ENCODE peak calls at places on chromosome 7, in five cellular contexts. One of them, this sample, is unnamed.

GRCh38 chr7:127751723-127752448 is 99.9 kb downstream of the SND1 start:
- DNase-seq in CD4-positive, alpha-beta memory T cell: no peak
- DNase-seq in activated CD4-positive, alpha-beta T cell treated with anti-CD3 and anti-CD28 coated beads, Interleukin-2, amount 50 U/mL, for 24 hours: no peak
- DNase-seq in iris pigment epithelial cell: peak; percentile 45
- DNase-seq in AG09309: no peak
- DNase-seq in this sample: no peak

GRCh38 chr7:157409149-157409752 is 72.4 kb downstream of the DNAJB6 start:
- DNase-seq in CD4-positive, alpha-beta memory T cell: no peak
- DNase-seq in activated CD4-positive, alpha-beta T cell treated with anti-CD3 and anti-CD28 coated beads, Interleukin-2, amount 50 U/mL, for 24 hours: no peak
- DNase-seq in iris pigment epithelial cell: peak; percentile 45
- DNase-seq in AG09309: no peak
- DNase-seq in this sample: no peak

GRCh38 chr7:26658698-26659084 is 205.7 kb downstream of the SKAP2 start:
- DNase-seq in CD4-positive, alpha-beta memory T cell: no peak
- DNase-seq in activated CD4-positive, alpha-beta T cell treated with anti-CD3 and anti-CD28 coated beads, Interleukin-2, amount 50 U/mL, for 24 hours: no peak
- DNase-seq in iris pigment epithelial cell: no peak
- DNase-seq in AG09309: no peak
- DNase-seq in this sample: no peak

GRCh38 chr7:130150587-130150986 is 54.6 kb downstream of the TMEM209 start:
- DNase-seq in activated CD4-positive, alpha-beta T cell treated with anti-CD3 and anti-CD28 coated beads, Interleukin-2, amount 50 U/mL, for 24 hours: no peak
- DNase-seq in CD4-positive, alpha-beta memory T cell: no peak
- DNase-seq in iris pigment epithelial cell: no peak
- DNase-seq in AG09309: no peak
- DNase-seq in this sample: no peak

GRCh38 chr7:50207251-50207564 is 97.3 kb upstream of the IKZF1 start:
- DNase-seq in iris pigment epithelial cell: no peak
- DNase-seq in AG09309: no peak
- DNase-seq in activated CD4-positive, alpha-beta T cell treated with anti-CD3 and anti-CD28 coated beads, Interleukin-2, amount 50 U/mL, for 24 hours: no peak
- DNase-seq in CD4-positive, alpha-beta memory T cell: no peak
- DNase-seq in this sample: no peak

GRCh38 chr7:73428697-73429005 is 4.9 kb upstream of the FZD9 start:
- DNase-seq in iris pigment epithelial cell: no peak
- DNase-seq in activated CD4-positive, alpha-beta T cell treated with anti-CD3 and anti-CD28 coated beads, Interleukin-2, amount 50 U/mL, for 24 hours: no peak
- DNase-seq in CD4-positive, alpha-beta memory T cell: no peak
- DNase-seq in AG09309: no peak
- DNase-seq in this sample: no peak

GRCh38 chr7:55449205-55449991 is 84.3 kb downstream of the LANCL2 start:
- DNase-seq in AG09309: no peak
- DNase-seq in activated CD4-positive, alpha-beta T cell treated with anti-CD3 and anti-CD28 coated beads, Interleukin-2, amount 50 U/mL, for 24 hours: no peak
- DNase-seq in CD4-positive, alpha-beta memory T cell: no peak
- DNase-seq in iris pigment epithelial cell: no peak
- DNase-seq in this sample: no peak

GRCh38 chr7:35430547-35431153 is 176.8 kb upstream of the TBX20 start:
- DNase-seq in AG09309: no peak
- DNase-seq in iris pigment epithelial cell: peak; percentile 25
- DNase-seq in CD4-positive, alpha-beta memory T cell: no peak
- DNase-seq in activated CD4-positive, alpha-beta T cell treated with anti-CD3 and anti-CD28 coated beads, Interleukin-2, amount 50 U/mL, for 24 hours: no peak
- DNase-seq in this sample: no peak

GRCh38 chr7:75033826-75034225 is 39.8 kb downstream of the RCC1L start:
- DNase-seq in AG09309: no peak
- DNase-seq in iris pigment epithelial cell: no peak
- DNase-seq in CD4-positive, alpha-beta memory T cell: no peak
- DNase-seq in activated CD4-positive, alpha-beta T cell treated with anti-CD3 and anti-CD28 coated beads, Interleukin-2, amount 50 U/mL, for 24 hours: no peak
- DNase-seq in this sample: no peak

GRCh38 chr7:155459133-155459866 is 1.4 kb downstream of the EN2 start:
- DNase-seq in AG09309: no peak
- DNase-seq in activated CD4-positive, alpha-beta T cell treated with anti-CD3 and anti-CD28 coated beads, Interleukin-2, amount 50 U/mL, for 24 hours: no peak
- DNase-seq in iris pigment epithelial cell: no peak
- DNase-seq in CD4-positive, alpha-beta memory T cell: no peak
- DNase-seq in this sample: no peak

GRCh38 chr7:6026917-6027316 is 4.3 kb upstream of the ANKRD61 start:
- DNase-seq in activated CD4-positive, alpha-beta T cell treated with anti-CD3 and anti-CD28 coated beads, Interleukin-2, amount 50 U/mL, for 24 hours: no peak
- DNase-seq in CD4-positive, alpha-beta memory T cell: no peak
- DNase-seq in AG09309: no peak
- DNase-seq in iris pigment epithelial cell: no peak
- DNase-seq in this sample: no peak

GRCh38 chr7:24975647-24976260 is 4.2 kb downstream of the OSBPL3 start:
- DNase-seq in activated CD4-positive, alpha-beta T cell treated with anti-CD3 and anti-CD28 coated beads, Interleukin-2, amount 50 U/mL, for 24 hours: no peak
- DNase-seq in AG09309: no peak
- DNase-seq in CD4-positive, alpha-beta memory T cell: no peak
- DNase-seq in iris pigment epithelial cell: no peak
- DNase-seq in this sample: no peak

GRCh38 chr7:116138202-116138801 is 72.0 kb upstream of the TES start:
- DNase-seq in AG09309: peak; percentile 14
- DNase-seq in activated CD4-positive, alpha-beta T cell treated with anti-CD3 and anti-CD28 coated beads, Interleukin-2, amount 50 U/mL, for 24 hours: peak; percentile 25
- DNase-seq in iris pigment epithelial cell: peak; percentile 82
- DNase-seq in CD4-positive, alpha-beta memory T cell: peak; percentile 40
- DNase-seq in this sample: no peak

GRCh38 chr7:5705318-5705717 is 76.1 kb downstream of the RNF216 start:
- DNase-seq in AG09309: no peak
- DNase-seq in CD4-positive, alpha-beta memory T cell: no peak
- DNase-seq in iris pigment epithelial cell: no peak
- DNase-seq in activated CD4-positive, alpha-beta T cell treated with anti-CD3 and anti-CD28 coated beads, Interleukin-2, amount 50 U/mL, for 24 hours: no peak
- DNase-seq in this sample: no peak

GRCh38 chr7:14892961-14893360 is 9.6 kb downstream of the DGKB start:
- DNase-seq in AG09309: no peak
- DNase-seq in activated CD4-positive, alpha-beta T cell treated with anti-CD3 and anti-CD28 coated beads, Interleukin-2, amount 50 U/mL, for 24 hours: no peak
- DNase-seq in iris pigment epithelial cell: no peak
- DNase-seq in CD4-positive, alpha-beta memory T cell: no peak
- DNase-seq in this sample: no peak

GRCh38 chr7:36057375-36057774 is 95.7 kb upstream of the EEPD1 start:
- DNase-seq in activated CD4-positive, alpha-beta T cell treated with anti-CD3 and anti-CD28 coated beads, Interleukin-2, amount 50 U/mL, for 24 hours: no peak
- DNase-seq in CD4-positive, alpha-beta memory T cell: no peak
- DNase-seq in iris pigment epithelial cell: no peak
- DNase-seq in AG09309: no peak
- DNase-seq in this sample: no peak

GRCh38 chr7:129925416-129926002 is 27.3 kb downstream of the UBE2H start:
- DNase-seq in AG09309: no peak
- DNase-seq in CD4-positive, alpha-beta memory T cell: no peak
- DNase-seq in activated CD4-positive, alpha-beta T cell treated with anti-CD3 and anti-CD28 coated beads, Interleukin-2, amount 50 U/mL, for 24 hours: no peak
- DNase-seq in iris pigment epithelial cell: peak; percentile 57
- DNase-seq in this sample: no peak

GRCh38 chr7:145928937-145929336 is 187.7 kb upstream of the CNTNAP2 start:
- DNase-seq in AG09309: no peak
- DNase-seq in CD4-positive, alpha-beta memory T cell: no peak
- DNase-seq in activated CD4-positive, alpha-beta T cell treated with anti-CD3 and anti-CD28 coated beads, Interleukin-2, amount 50 U/mL, for 24 hours: no peak
- DNase-seq in iris pigment epithelial cell: peak; percentile 0
- DNase-seq in this sample: no peak

GRCh38 chr7:99562832-99563231 is 4.4 kb downstream of the ZNF655 start:
- DNase-seq in AG09309: peak; percentile 96
- DNase-seq in CD4-positive, alpha-beta memory T cell: no peak
- DNase-seq in activated CD4-positive, alpha-beta T cell treated with anti-CD3 and anti-CD28 coated beads, Interleukin-2, amount 50 U/mL, for 24 hours: peak; percentile 47
- DNase-seq in iris pigment epithelial cell: peak; percentile 100
- DNase-seq in this sample: no peak

GRCh38 chr7:157990226-157990877 is 597.3 kb downstream of the PTPRN2 start:
- DNase-seq in AG09309: no peak
- DNase-seq in iris pigment epithelial cell: no peak
- DNase-seq in activated CD4-positive, alpha-beta T cell treated with anti-CD3 and anti-CD28 coated beads, Interleukin-2, amount 50 U/mL, for 24 hours: no peak
- DNase-seq in CD4-positive, alpha-beta memory T cell: no peak
- DNase-seq in this sample: no peak

GRCh38 chr7:135414850-135415439 is 95.0 kb downstream of the CNOT4 start:
- DNase-seq in iris pigment epithelial cell: peak; percentile 75
- DNase-seq in AG09309: peak; percentile 11
- DNase-seq in activated CD4-positive, alpha-beta T cell treated with anti-CD3 and anti-CD28 coated beads, Interleukin-2, amount 50 U/mL, for 24 hours: no peak
- DNase-seq in CD4-positive, alpha-beta memory T cell: peak; percentile 5
- DNase-seq in this sample: no peak

GRCh38 chr7:8133955-8134733 is 127.8 kb downstream of the ICA1 start:
- DNase-seq in activated CD4-positive, alpha-beta T cell treated with anti-CD3 and anti-CD28 coated beads, Interleukin-2, amount 50 U/mL, for 24 hours: peak; percentile 49
- DNase-seq in AG09309: no peak
- DNase-seq in CD4-positive, alpha-beta memory T cell: peak; percentile 50
- DNase-seq in iris pigment epithelial cell: no peak
- DNase-seq in this sample: no peak

GRCh38 chr7:128781126-128781525 is 5.5 kb upstream of the OPN1SW start:
- DNase-seq in iris pigment epithelial cell: no peak
- DNase-seq in AG09309: peak; percentile 44
- DNase-seq in activated CD4-positive, alpha-beta T cell treated with anti-CD3 and anti-CD28 coated beads, Interleukin-2, amount 50 U/mL, for 24 hours: no peak
- DNase-seq in CD4-positive, alpha-beta memory T cell: no peak
- DNase-seq in this sample: no peak

GRCh38 chr7:158912406-158912805 is 56.0 kb downstream of the DYNC2I1 start:
- DNase-seq in activated CD4-positive, alpha-beta T cell treated with anti-CD3 and anti-CD28 coated beads, Interleukin-2, amount 50 U/mL, for 24 hours: no peak
- DNase-seq in AG09309: no peak
- DNase-seq in iris pigment epithelial cell: peak; percentile 45
- DNase-seq in CD4-positive, alpha-beta memory T cell: no peak
- DNase-seq in this sample: no peak

GRCh38 chr7:156640949-156641485 is 443 bp downstream of the RNF32 start:
- DNase-seq in iris pigment epithelial cell: peak; percentile 48
- DNase-seq in CD4-positive, alpha-beta memory T cell: peak; percentile 73
- DNase-seq in AG09309: no peak
- DNase-seq in activated CD4-positive, alpha-beta T cell treated with anti-CD3 and anti-CD28 coated beads, Interleukin-2, amount 50 U/mL, for 24 hours: peak; percentile 48
- DNase-seq in this sample: no peak

GRCh38 chr7:33477719-33478480 is 348.5 kb downstream of the BBS9 start:
- DNase-seq in AG09309: no peak
- DNase-seq in activated CD4-positive, alpha-beta T cell treated with anti-CD3 and anti-CD28 coated beads, Interleukin-2, amount 50 U/mL, for 24 hours: no peak
- DNase-seq in iris pigment epithelial cell: no peak
- DNase-seq in CD4-positive, alpha-beta memory T cell: no peak
- DNase-seq in this sample: no peak

GRCh38 chr7:142797799-142798377 is 27.1 kb downstream of the PRSS2 start:
- DNase-seq in activated CD4-positive, alpha-beta T cell treated with anti-CD3 and anti-CD28 coated beads, Interleukin-2, amount 50 U/mL, for 24 hours: no peak
- DNase-seq in AG09309: no peak
- DNase-seq in iris pigment epithelial cell: no peak
- DNase-seq in CD4-positive, alpha-beta memory T cell: no peak
- DNase-seq in this sample: no peak

GRCh38 chr7:55308186-55308929 is 56.8 kb upstream of the LANCL2 start:
- DNase-seq in activated CD4-positive, alpha-beta T cell treated with anti-CD3 and anti-CD28 coated beads, Interleukin-2, amount 50 U/mL, for 24 hours: no peak
- DNase-seq in CD4-positive, alpha-beta memory T cell: no peak
- DNase-seq in AG09309: peak; percentile 91
- DNase-seq in iris pigment epithelial cell: peak; percentile 98
- DNase-seq in this sample: no peak

GRCh38 chr7:19116121-19117080 is 1.0 kb downstream of the TWIST1 start:
- DNase-seq in AG09309: no peak
- DNase-seq in CD4-positive, alpha-beta memory T cell: no peak
- DNase-seq in iris pigment epithelial cell: peak; percentile 58
- DNase-seq in activated CD4-positive, alpha-beta T cell treated with anti-CD3 and anti-CD28 coated beads, Interleukin-2, amount 50 U/mL, for 24 hours: no peak
- DNase-seq in this sample: no peak

GRCh38 chr7:133478591-133479135 is 225.8 kb downstream of the EXOC4 start:
- DNase-seq in iris pigment epithelial cell: no peak
- DNase-seq in activated CD4-positive, alpha-beta T cell treated with anti-CD3 and anti-CD28 coated beads, Interleukin-2, amount 50 U/mL, for 24 hours: no peak
- DNase-seq in CD4-positive, alpha-beta memory T cell: no peak
- DNase-seq in AG09309: no peak
- DNase-seq in this sample: no peak